ENCODE peak calls at places on chromosomes 5 and 9, in seven cellular contexts. One of them, this sample, is unnamed.

GRCh38 chr9:113578877-113579269 is 115.3 kb downstream of the RGS3 start:
- DNase-seq in H9: no peak
- DNase-seq in A549: peak; percentile 78
- DNase-seq in H1: no peak
- DNase-seq in mammary epithelial cell: peak; percentile 96
- DNase-seq in SK-N-SH: peak; percentile 60
- DNase-seq in OCI-LY7: peak; percentile 90
- DNase-seq in this sample: no peak

GRCh38 chr5:99104538-99105132 is 175.8 kb upstream of the CHD1 start:
- DNase-seq in OCI-LY7: peak; percentile 23
- DNase-seq in H9: no peak
- DNase-seq in H1: no peak
- DNase-seq in SK-N-SH: peak; percentile 31
- DNase-seq in A549: peak; percentile 8
- DNase-seq in mammary epithelial cell: peak; percentile 4
- DNase-seq in this sample: no peak

GRCh38 chr5:148746826-148747535 is 79.4 kb upstream of the ADRB2 start:
- DNase-seq in H1: no peak
- DNase-seq in H9: no peak
- DNase-seq in mammary epithelial cell: peak; percentile 31
- DNase-seq in SK-N-SH: no peak
- DNase-seq in OCI-LY7: peak; percentile 24
- DNase-seq in A549: no peak
- DNase-seq in this sample: no peak

GRCh38 chr9:35366627-35367026 is 123.3 kb upstream of the RUSC2 start:
- DNase-seq in H9: no peak
- DNase-seq in mammary epithelial cell: no peak
- DNase-seq in SK-N-SH: no peak
- DNase-seq in OCI-LY7: no peak
- DNase-seq in H1: no peak
- DNase-seq in A549: no peak
- DNase-seq in this sample: no peak

GRCh38 chr5:44665101-44665701 is 143.5 kb upstream of the MRPS30 start:
- DNase-seq in OCI-LY7: no peak
- DNase-seq in H9: no peak
- DNase-seq in SK-N-SH: no peak
- DNase-seq in mammary epithelial cell: peak; percentile 96
- DNase-seq in H1: no peak
- DNase-seq in A549: no peak
- DNase-seq in this sample: no peak

GRCh38 chr9:77907581-77907980 is 124.0 kb downstream of the GNAQ start:
- DNase-seq in OCI-LY7: no peak
- DNase-seq in SK-N-SH: no peak
- DNase-seq in mammary epithelial cell: peak; percentile 27
- DNase-seq in H9: no peak
- DNase-seq in H1: no peak
- DNase-seq in A549: no peak
- DNase-seq in this sample: no peak

GRCh38 chr9:113257863-113258262 is 17.5 kb downstream of the CDC26 start:
- DNase-seq in H9: no peak
- DNase-seq in H1: no peak
- DNase-seq in A549: no peak
- DNase-seq in SK-N-SH: no peak
- DNase-seq in mammary epithelial cell: no peak
- DNase-seq in OCI-LY7: no peak
- DNase-seq in this sample: no peak

GRCh38 chr5:170584446-170584845 is 80.6 kb downstream of the KCNIP1 start:
- DNase-seq in mammary epithelial cell: no peak
- DNase-seq in A549: no peak
- DNase-seq in SK-N-SH: no peak
- DNase-seq in H9: no peak
- DNase-seq in OCI-LY7: no peak
- DNase-seq in H1: no peak
- DNase-seq in this sample: no peak

GRCh38 chr9:72333758-72334157 is 31.2 kb downstream of the ZFAND5 start:
- DNase-seq in A549: no peak
- DNase-seq in H9: peak; percentile 74
- DNase-seq in mammary epithelial cell: no peak
- DNase-seq in H1: no peak
- DNase-seq in SK-N-SH: no peak
- DNase-seq in OCI-LY7: peak; percentile 7
- DNase-seq in this sample: no peak

GRCh38 chr5:63401434-63402046 is 560.7 kb downstream of the HTR1A start:
- DNase-seq in A549: peak; percentile 8
- DNase-seq in H1: no peak
- DNase-seq in SK-N-SH: peak; percentile 27
- DNase-seq in H9: peak; percentile 67
- DNase-seq in mammary epithelial cell: peak; percentile 45
- DNase-seq in OCI-LY7: peak; percentile 48
- DNase-seq in this sample: no peak

GRCh38 chr5:115898656-115899055 is 56.9 kb downstream of the AP3S1 start:
- DNase-seq in mammary epithelial cell: no peak
- DNase-seq in SK-N-SH: no peak
- DNase-seq in H9: no peak
- DNase-seq in A549: no peak
- DNase-seq in H1: no peak
- DNase-seq in OCI-LY7: no peak
- DNase-seq in this sample: no peak

GRCh38 chr9:69582018-69582417 is 90.2 kb downstream of the APBA1 start:
- DNase-seq in OCI-LY7: no peak
- DNase-seq in A549: no peak
- DNase-seq in H1: no peak
- DNase-seq in mammary epithelial cell: no peak
- DNase-seq in SK-N-SH: no peak
- DNase-seq in H9: no peak
- DNase-seq in this sample: no peak

GRCh38 chr9:113222482-113222841 is 1.1 kb downstream of the SLC31A1 start:
- DNase-seq in SK-N-SH: no peak
- DNase-seq in mammary epithelial cell: peak; percentile 25
- DNase-seq in H9: no peak
- DNase-seq in OCI-LY7: no peak
- DNase-seq in H1: no peak
- DNase-seq in A549: no peak
- DNase-seq in this sample: no peak

GRCh38 chr9:99437145-99437544 is 215.1 kb downstream of the SEC61B start:
- DNase-seq in SK-N-SH: no peak
- DNase-seq in A549: no peak
- DNase-seq in H1: no peak
- DNase-seq in OCI-LY7: no peak
- DNase-seq in mammary epithelial cell: no peak
- DNase-seq in H9: no peak
- DNase-seq in this sample: no peak

GRCh38 chr9:14350766-14351165 is 36.8 kb upstream of the NFIB start:
- DNase-seq in OCI-LY7: no peak
- DNase-seq in H1: no peak
- DNase-seq in H9: no peak
- DNase-seq in SK-N-SH: peak; percentile 15
- DNase-seq in A549: no peak
- DNase-seq in mammary epithelial cell: peak; percentile 28
- DNase-seq in this sample: no peak

GRCh38 chr5:130528474-130528873 is 624.2 kb downstream of the CHSY3 start:
- DNase-seq in H9: no peak
- DNase-seq in SK-N-SH: no peak
- DNase-seq in mammary epithelial cell: peak; percentile 94
- DNase-seq in A549: no peak
- DNase-seq in OCI-LY7: no peak
- DNase-seq in H1: no peak
- DNase-seq in this sample: peak; percentile 71

GRCh38 chr9:546797-547223 is 294.7 kb upstream of the DMRT1 start:
- DNase-seq in H1: no peak
- DNase-seq in A549: no peak
- DNase-seq in SK-N-SH: no peak
- DNase-seq in OCI-LY7: peak; percentile 60
- DNase-seq in H9: peak; percentile 35
- DNase-seq in mammary epithelial cell: no peak
- DNase-seq in this sample: no peak

GRCh38 chr9:14827805-14828204 is 82.4 kb downstream of the FREM1 start:
- DNase-seq in OCI-LY7: no peak
- DNase-seq in H1: no peak
- DNase-seq in H9: no peak
- DNase-seq in SK-N-SH: no peak
- DNase-seq in A549: no peak
- DNase-seq in mammary epithelial cell: no peak
- DNase-seq in this sample: no peak

GRCh38 chr5:80186634-80187033 is 69.2 kb downstream of the SERINC5 start:
- DNase-seq in A549: no peak
- DNase-seq in H9: no peak
- DNase-seq in OCI-LY7: peak; percentile 55
- DNase-seq in mammary epithelial cell: no peak
- DNase-seq in H1: no peak
- DNase-seq in SK-N-SH: no peak
- DNase-seq in this sample: no peak
- H3K4me2 ChIP-seq in A549: peak overlapping the region; percentile 27
- H3K4me2 ChIP-seq in H9: no peak overlapping the region
- H3K4me2 ChIP-seq in OCI-LY7: peak overlapping the region; percentile 51
- H3K4me2 ChIP-seq in mammary epithelial cell: no peak overlapping the region
- H3K4me2 ChIP-seq in H1: no peak overlapping the region
- H3K4me2 ChIP-seq in SK-N-SH: no peak overlapping the region
- H3K4me2 ChIP-seq in this sample: no peak overlapping the region

GRCh38 chr5:138528208-138528607 is 14.8 kb downstream of the ETF1 start:
- DNase-seq in OCI-LY7: no peak
- DNase-seq in H1: no peak
- DNase-seq in SK-N-SH: no peak
- DNase-seq in H9: no peak
- DNase-seq in mammary epithelial cell: no peak
- DNase-seq in A549: no peak
- DNase-seq in this sample: no peak

GRCh38 chr5:138528744-138529469 is 14.1 kb downstream of the ETF1 start:
- DNase-seq in mammary epithelial cell: no peak
- DNase-seq in OCI-LY7: no peak
- DNase-seq in H1: no peak
- DNase-seq in H9: no peak
- DNase-seq in SK-N-SH: no peak
- DNase-seq in A549: no peak
- DNase-seq in this sample: no peak

GRCh38 chr5:138529812-138530211 is 13.2 kb downstream of the ETF1 start:
- DNase-seq in OCI-LY7: no peak
- DNase-seq in H1: no peak
- DNase-seq in A549: no peak
- DNase-seq in mammary epithelial cell: no peak
- DNase-seq in SK-N-SH: no peak
- DNase-seq in H9: no peak
- DNase-seq in this sample: no peak

GRCh38 chr5:138523406-138523805 is 19.6 kb downstream of the ETF1 start:
- DNase-seq in mammary epithelial cell: no peak
- DNase-seq in SK-N-SH: no peak
- DNase-seq in A549: no peak
- DNase-seq in OCI-LY7: no peak
- DNase-seq in H9: no peak
- DNase-seq in H1: no peak
- DNase-seq in this sample: no peak

DNA sequence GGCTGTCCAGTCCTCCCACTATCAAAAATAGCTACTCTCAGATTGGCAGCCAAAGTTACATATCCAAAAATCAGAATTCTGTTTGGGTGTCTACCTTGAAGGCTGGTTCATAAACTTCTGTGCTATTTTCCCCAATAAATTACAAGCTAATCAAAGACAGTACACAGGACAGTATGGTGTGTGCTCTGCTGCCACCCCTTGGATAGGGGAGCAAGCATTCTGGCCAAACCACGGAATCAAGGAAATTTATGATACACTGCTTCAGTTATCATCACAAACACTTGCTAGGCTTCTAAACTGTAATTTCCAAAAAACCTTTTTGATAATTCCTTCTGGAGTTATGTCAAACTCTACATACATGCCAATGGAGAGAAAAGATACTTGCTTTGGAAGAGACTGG is 15.9 kb downstream of the ETF1 start:
- DNase-seq in SK-N-SH: no peak
- DNase-seq in mammary epithelial cell: no peak
- DNase-seq in H9: no peak
- DNase-seq in A549: no peak
- DNase-seq in OCI-LY7: no peak
- DNase-seq in H1: no peak
- DNase-seq in this sample: no peak
- TF ChIP-seq CTCF in SK-N-SH: no peak
- TF ChIP-seq CTCF in mammary epithelial cell: peak; percentile 40
- TF ChIP-seq CTCF in H9: no peak
- TF ChIP-seq CTCF in A549: no peak
- TF ChIP-seq CTCF in OCI-LY7: peak; percentile 17
- TF ChIP-seq CTCF in H1: no peak
- TF ChIP-seq CTCF in this sample: peak; percentile 52

DNA sequence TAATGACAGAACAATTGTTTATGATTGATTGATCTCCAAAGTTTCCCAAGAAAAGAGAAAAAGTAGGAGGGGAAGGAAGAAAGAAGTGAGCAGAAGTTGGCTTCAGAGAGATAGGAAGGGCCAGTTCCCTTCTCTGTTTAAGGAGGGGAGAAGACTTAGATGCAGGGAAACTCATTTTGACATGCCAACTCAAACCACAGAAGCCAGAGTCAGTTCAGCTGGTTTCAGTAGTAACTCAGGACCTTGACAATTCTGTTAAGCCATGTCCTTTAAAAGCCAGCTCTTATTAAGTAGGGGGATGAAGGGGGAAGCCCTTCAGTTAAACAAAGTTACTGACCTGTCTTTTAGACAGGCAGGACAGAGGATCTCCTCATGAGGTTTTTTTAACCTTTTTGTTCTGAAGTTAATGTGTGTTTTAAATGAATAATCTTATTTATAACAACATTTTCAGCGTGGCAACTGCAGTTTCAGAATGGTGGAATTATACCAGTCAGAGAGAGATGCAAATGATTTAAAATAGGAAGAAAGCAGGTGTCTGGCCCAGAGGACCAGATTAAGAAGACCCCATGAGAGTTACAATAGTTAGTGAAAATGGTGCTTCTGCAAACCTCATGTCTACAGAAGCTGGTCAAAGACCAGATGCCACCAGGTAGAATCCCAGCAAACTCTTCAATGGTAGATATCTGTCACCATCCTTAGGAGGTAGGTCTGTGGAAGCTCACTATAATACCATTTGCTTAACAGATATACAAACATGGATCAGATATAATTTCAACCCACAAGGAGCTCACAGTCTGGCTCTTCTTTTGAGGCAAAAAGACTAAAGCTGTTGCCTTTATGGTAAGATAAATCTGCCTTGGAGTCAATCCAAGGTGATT is 29.3 kb upstream of the ABL1 start:
- DNase-seq in H9: no peak
- DNase-seq in SK-N-SH: no peak
- DNase-seq in OCI-LY7: peak; percentile 12
- DNase-seq in mammary epithelial cell: no peak
- DNase-seq in A549: no peak
- DNase-seq in H1: no peak
- DNase-seq in this sample: no peak
- H3K4me2 ChIP-seq in H9: no peak overlapping the region
- H3K4me2 ChIP-seq in SK-N-SH: no peak overlapping the region
- H3K4me2 ChIP-seq in OCI-LY7: peak overlapping the region; percentile 46
- H3K4me2 ChIP-seq in mammary epithelial cell: no peak overlapping the region
- H3K4me2 ChIP-seq in A549: no peak overlapping the region
- H3K4me2 ChIP-seq in H1: no peak overlapping the region
- H3K4me2 ChIP-seq in this sample: no peak overlapping the region

DNA sequence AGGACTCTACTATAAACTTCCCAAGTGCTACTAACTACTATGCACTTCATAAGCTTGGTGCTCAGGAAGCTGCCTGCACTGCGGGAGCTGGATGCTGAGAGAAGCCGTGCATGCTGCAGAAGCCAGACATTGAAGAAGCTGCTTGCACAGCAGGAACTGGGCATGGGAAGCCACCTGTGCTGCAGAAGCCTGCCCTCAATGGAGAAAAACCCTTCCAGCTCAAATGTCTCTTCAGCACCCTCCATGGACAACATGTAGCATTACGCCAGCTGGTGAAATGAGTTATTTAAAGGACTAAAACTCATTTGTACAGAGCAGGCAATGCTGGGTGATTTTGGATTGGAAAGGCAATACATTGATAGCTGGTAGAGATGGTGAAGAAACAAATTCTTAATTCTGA is 247.2 kb downstream of the KIF4B start:
- DNase-seq in H1: peak; percentile 39
- DNase-seq in A549: no peak
- DNase-seq in H9: peak; percentile 72
- DNase-seq in SK-N-SH: peak; percentile 43
- DNase-seq in mammary epithelial cell: no peak
- DNase-seq in OCI-LY7: peak; percentile 35
- DNase-seq in this sample: no peak
- TF ChIP-seq CTCF in H1: peak; percentile 28
- TF ChIP-seq CTCF in A549: no peak
- TF ChIP-seq CTCF in H9: peak; percentile 69
- TF ChIP-seq CTCF in SK-N-SH: no peak
- TF ChIP-seq CTCF in mammary epithelial cell: peak; percentile 42
- TF ChIP-seq CTCF in OCI-LY7: peak; percentile 56
- TF ChIP-seq CTCF in this sample: peak; percentile 41